ENCODE peak calls at places on chromosome X, in eight cellular contexts. One of them, this sample, is unnamed.

GRCh38 chrX:40538391-40538790 is 42.4 kb upstream of the ATP6AP2 start:
- DNase-seq in GM12878: no peak
- DNase-seq in HepG2: no peak
- DNase-seq in H1: no peak
- DNase-seq in HCT116: no peak
- DNase-seq in GM23338: no peak
- DNase-seq in endothelial cell of umbilical vein: no peak
- DNase-seq in K562: no peak
- DNase-seq in this sample: no peak

GRCh38 chrX:69556094-69557011 is 52.2 kb downstream of the NALF2 start:
- DNase-seq in GM12878: no peak
- DNase-seq in GM23338: peak
- DNase-seq in endothelial cell of umbilical vein: no peak
- DNase-seq in HCT116: peak
- DNase-seq in K562: peak
- DNase-seq in H1: peak
- DNase-seq in HepG2: peak
- DNase-seq in this sample: no peak

GRCh38 chrX:10618911-10619310 is 1.5 kb downstream of the MID1 start:
- DNase-seq in K562: no peak
- DNase-seq in GM12878: no peak
- DNase-seq in HepG2: no peak
- DNase-seq in endothelial cell of umbilical vein: peak
- DNase-seq in GM23338: peak
- DNase-seq in H1: no peak
- DNase-seq in HCT116: no peak
- DNase-seq in this sample: no peak

GRCh38 chrX:78303086-78303485 is 24.3 kb downstream of the CYSLTR1 start:
- DNase-seq in endothelial cell of umbilical vein: no peak
- DNase-seq in K562: no peak
- DNase-seq in H1: no peak
- DNase-seq in HepG2: no peak
- DNase-seq in GM23338: no peak
- DNase-seq in HCT116: no peak
- DNase-seq in GM12878: no peak
- DNase-seq in this sample: no peak

GRCh38 chrX:154043003-154043402 is 23.3 kb upstream of the IRAK1 start:
- DNase-seq in H1: no peak
- DNase-seq in HepG2: no peak
- DNase-seq in GM12878: no peak
- DNase-seq in HCT116: no peak
- DNase-seq in K562: no peak
- DNase-seq in GM23338: no peak
- DNase-seq in endothelial cell of umbilical vein: no peak
- DNase-seq in this sample: no peak

GRCh38 chrX:6021316-6022091 is 207.2 kb downstream of the NLGN4X start:
- DNase-seq in HCT116: no peak
- DNase-seq in H1: peak
- DNase-seq in GM12878: no peak
- DNase-seq in endothelial cell of umbilical vein: no peak
- DNase-seq in HepG2: peak
- DNase-seq in K562: no peak
- DNase-seq in GM23338: peak
- DNase-seq in this sample: no peak

GRCh38 chrX:34655496-34656258 is 1.4 kb downstream of the TMEM47 start:
- DNase-seq in H1: no peak
- DNase-seq in HepG2: no peak
- DNase-seq in endothelial cell of umbilical vein: peak
- DNase-seq in GM12878: no peak
- DNase-seq in GM23338: peak
- DNase-seq in HCT116: no peak
- DNase-seq in K562: no peak
- DNase-seq in this sample: no peak

GRCh38 chrX:66638591-66639500 is at the start of gene EDA2R:
- DNase-seq in HCT116: no peak
- DNase-seq in H1: peak
- DNase-seq in K562: no peak
- DNase-seq in HepG2: peak
- DNase-seq in endothelial cell of umbilical vein: peak
- DNase-seq in GM23338: peak
- DNase-seq in GM12878: peak
- DNase-seq in this sample: no peak

GRCh38 chrX:104565791-104566687 is at the start of gene IL1RAPL2:
- DNase-seq in K562: peak
- DNase-seq in GM12878: no peak
- DNase-seq in GM23338: peak
- DNase-seq in HCT116: no peak
- DNase-seq in H1: peak
- DNase-seq in HepG2: peak
- DNase-seq in endothelial cell of umbilical vein: no peak
- DNase-seq in this sample: no peak

GRCh38 chrX:77899081-77899828 is at the start of gene COX7B:
- DNase-seq in H1: peak
- DNase-seq in HCT116: peak
- DNase-seq in HepG2: peak
- DNase-seq in endothelial cell of umbilical vein: peak
- DNase-seq in K562: peak
- DNase-seq in GM23338: peak
- DNase-seq in GM12878: peak
- DNase-seq in this sample: peak

GRCh38 chrX:56975611-56976010 is 19.7 kb downstream of the SPIN3 start:
- DNase-seq in GM12878: no peak
- DNase-seq in HCT116: no peak
- DNase-seq in GM23338: no peak
- DNase-seq in endothelial cell of umbilical vein: peak
- DNase-seq in HepG2: no peak
- DNase-seq in K562: no peak
- DNase-seq in H1: no peak
- DNase-seq in this sample: no peak

GRCh38 chrX:15750611-15751159 is 12.6 kb downstream of the CA5B start:
- DNase-seq in HepG2: no peak
- DNase-seq in K562: no peak
- DNase-seq in endothelial cell of umbilical vein: no peak
- DNase-seq in HCT116: no peak
- DNase-seq in GM23338: no peak
- DNase-seq in H1: no peak
- DNase-seq in GM12878: no peak
- DNase-seq in this sample: no peak

GRCh38 chrX:129423191-129423590 is 100.1 kb downstream of the SMARCA1 start:
- DNase-seq in HepG2: no peak
- DNase-seq in GM12878: no peak
- DNase-seq in endothelial cell of umbilical vein: no peak
- DNase-seq in K562: no peak
- DNase-seq in H1: no peak
- DNase-seq in GM23338: no peak
- DNase-seq in HCT116: no peak
- DNase-seq in this sample: no peak
- TF ChIP-seq EZH2 in HepG2: no peak
- TF ChIP-seq EZH2 in GM12878: no peak
- TF ChIP-seq EZH2 in endothelial cell of umbilical vein: no peak
- TF ChIP-seq EZH2 in K562: no peak
- TF ChIP-seq EZH2 in H1: no peak
- TF ChIP-seq EZH2 in GM23338: no peak
- TF ChIP-seq EZH2 in HCT116: no peak
- TF ChIP-seq EZH2 in this sample: no peak

GRCh38 chrX:118455013-118455412 is 40.6 kb upstream of the DOCK11 start:
- DNase-seq in HCT116: no peak
- DNase-seq in GM23338: no peak
- DNase-seq in GM12878: no peak
- DNase-seq in endothelial cell of umbilical vein: no peak
- DNase-seq in K562: no peak
- DNase-seq in H1: no peak
- DNase-seq in HepG2: no peak
- DNase-seq in this sample: no peak
- H3K27ac ChIP-seq in HCT116: no peak
- H3K27ac ChIP-seq in GM23338: no peak
- H3K27ac ChIP-seq in GM12878: no peak
- H3K27ac ChIP-seq in endothelial cell of umbilical vein: no peak
- H3K27ac ChIP-seq in K562: no peak
- H3K27ac ChIP-seq in H1: no peak
- H3K27ac ChIP-seq in HepG2: no peak
- H3K27ac ChIP-seq in this sample: no peak

GRCh38 chrX:1093586-1094538 is 118.6 kb downstream of the CRLF2 start:
- DNase-seq in HCT116: no peak
- DNase-seq in K562: no peak
- DNase-seq in H1: no peak
- DNase-seq in endothelial cell of umbilical vein: no peak
- DNase-seq in HepG2: no peak
- DNase-seq in GM12878: no peak
- DNase-seq in GM23338: no peak
- DNase-seq in this sample: no peak

GRCh38 chrX:1097328-1097727 is 115.1 kb downstream of the CRLF2 start:
- DNase-seq in endothelial cell of umbilical vein: no peak
- DNase-seq in HepG2: no peak
- DNase-seq in GM23338: no peak
- DNase-seq in K562: no peak
- DNase-seq in GM12878: no peak
- DNase-seq in H1: no peak
- DNase-seq in HCT116: no peak
- DNase-seq in this sample: no peak

GRCh38 chrX:1094934-1095333 is 117.5 kb downstream of the CRLF2 start:
- DNase-seq in GM23338: no peak
- DNase-seq in endothelial cell of umbilical vein: no peak
- DNase-seq in HCT116: no peak
- DNase-seq in GM12878: no peak
- DNase-seq in H1: no peak
- DNase-seq in K562: no peak
- DNase-seq in HepG2: no peak
- DNase-seq in this sample: no peak

GRCh38 chrX:1093112-1093511 is 119.3 kb downstream of the CRLF2 start:
- DNase-seq in K562: no peak
- DNase-seq in GM12878: no peak
- DNase-seq in HepG2: no peak
- DNase-seq in HCT116: no peak
- DNase-seq in H1: no peak
- DNase-seq in GM23338: no peak
- DNase-seq in endothelial cell of umbilical vein: no peak
- DNase-seq in this sample: no peak
- TF ChIP-seq POLR2AphosphoS5 in K562: no peak
- TF ChIP-seq POLR2AphosphoS5 in GM12878: no peak
- TF ChIP-seq POLR2AphosphoS5 in HepG2: no peak
- TF ChIP-seq POLR2AphosphoS5 in HCT116: no peak
- TF ChIP-seq POLR2AphosphoS5 in H1: no peak
- TF ChIP-seq POLR2AphosphoS5 in GM23338: no peak
- TF ChIP-seq POLR2AphosphoS5 in endothelial cell of umbilical vein: no peak
- TF ChIP-seq POLR2AphosphoS5 in this sample: no peak

GRCh38 chrX:64975491-64975890 is 759 bp downstream of the ZC4H2 start:
- DNase-seq in GM12878: no peak
- DNase-seq in HCT116: no peak
- DNase-seq in GM23338: peak
- DNase-seq in K562: no peak
- DNase-seq in HepG2: peak
- DNase-seq in H1: peak
- DNase-seq in endothelial cell of umbilical vein: peak
- DNase-seq in this sample: no peak

GRCh38 chrX:64977051-64977450 is 801 bp upstream of the ZC4H2 start:
- DNase-seq in GM23338: no peak
- DNase-seq in H1: no peak
- DNase-seq in GM12878: no peak
- DNase-seq in HepG2: no peak
- DNase-seq in K562: no peak
- DNase-seq in endothelial cell of umbilical vein: no peak
- DNase-seq in HCT116: no peak
- DNase-seq in this sample: no peak

GRCh38 chrX:64977830-64978229 is 1.6 kb upstream of the ZC4H2 start:
- DNase-seq in H1: no peak
- DNase-seq in GM23338: no peak
- DNase-seq in HepG2: peak
- DNase-seq in GM12878: no peak
- DNase-seq in HCT116: no peak
- DNase-seq in K562: no peak
- DNase-seq in endothelial cell of umbilical vein: no peak
- DNase-seq in this sample: no peak

GRCh38 chrX:64976673-64977040 is 407 bp upstream of the ZC4H2 start:
- DNase-seq in K562: no peak
- DNase-seq in endothelial cell of umbilical vein: no peak
- DNase-seq in H1: no peak
- DNase-seq in HCT116: no peak
- DNase-seq in GM23338: peak
- DNase-seq in GM12878: no peak
- DNase-seq in HepG2: no peak
- DNase-seq in this sample: no peak

GRCh38 chrX:64975989-64976672 is at the start of gene ZC4H2:
- DNase-seq in HepG2: peak
- DNase-seq in K562: peak
- DNase-seq in H1: peak
- DNase-seq in GM12878: peak
- DNase-seq in HCT116: peak
- DNase-seq in endothelial cell of umbilical vein: peak
- DNase-seq in GM23338: peak
- DNase-seq in this sample: peak
- TF ChIP-seq EZH2 in HepG2: no peak
- TF ChIP-seq EZH2 in K562: no peak
- TF ChIP-seq EZH2 in H1: no peak
- TF ChIP-seq EZH2 in GM12878: no peak
- TF ChIP-seq EZH2 in HCT116: no peak
- TF ChIP-seq EZH2 in endothelial cell of umbilical vein: no peak
- TF ChIP-seq EZH2 in GM23338: no peak
- TF ChIP-seq EZH2 in this sample: no peak

DNA sequence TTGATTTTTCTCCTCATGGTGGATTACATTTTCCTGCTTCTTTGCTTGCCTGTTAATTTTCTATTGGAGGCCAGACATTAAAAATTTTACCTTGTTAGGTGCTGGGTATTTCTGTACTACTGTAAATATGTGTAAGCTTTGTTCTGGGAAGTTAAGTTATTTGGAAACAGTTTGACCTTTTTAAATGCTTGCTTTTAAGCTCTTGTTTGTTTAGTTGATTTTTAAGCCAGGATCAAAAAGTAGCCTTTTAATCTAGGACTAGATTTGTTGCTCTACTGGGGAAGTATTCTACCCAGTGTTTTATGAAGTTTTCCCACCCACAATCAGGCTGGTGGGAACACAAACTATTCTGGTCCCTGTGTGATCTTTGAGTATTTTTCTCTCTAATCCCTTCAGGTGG is 45.1 kb upstream of the OGT start:
- DNase-seq in HepG2: peak
- DNase-seq in GM23338: no peak
- DNase-seq in GM12878: no peak
- DNase-seq in H1: no peak
- DNase-seq in K562: no peak
- DNase-seq in endothelial cell of umbilical vein: no peak
- DNase-seq in HCT116: no peak
- DNase-seq in this sample: no peak
- H3K27ac ChIP-seq in HepG2: no peak
- H3K27ac ChIP-seq in GM23338: no peak
- H3K27ac ChIP-seq in GM12878: no peak
- H3K27ac ChIP-seq in H1: no peak
- H3K27ac ChIP-seq in K562: no peak
- H3K27ac ChIP-seq in endothelial cell of umbilical vein: no peak
- H3K27ac ChIP-seq in HCT116: no peak
- H3K27ac ChIP-seq in this sample: no peak